ENCODE peak calls at places on chromosome 12, in nine cellular contexts. C is caudate nucleus; L is putamen; I is NCI-H2107; P is SIG-M5; K is activated naive CD8-positive, alpha-beta T cell treated with anti-CD3 and anti-CD28 coated beads, Interleukin-2, amount 10 ng/mL, durations not matched to agents 7 days and 5 days; Q is left ventricle myocardium inferior; S is activated CD4-positive, alpha-beta T cell treated with anti-CD3 and anti-CD28 coated beads, Interleukin-2, amount 50 U/mL, for 1 hour; W is stimulated activated effector memory CD8-positive, alpha-beta T cell treated with anti-CD3 and anti-CD28 coated beads, Interleukin-12 subunit alpha, Interleukin-12 subunit beta, amount 100 ng/mL, for 72 hours. J is an unnamed sample.

GRCh38 chr12:2773199-2773875 is 21.4 kb upstream of the FKBP4 start:
- DNase-seq in C (no peak), K (no peak), I (no peak), P (no peak), W (no peak), L (no peak), S (no peak), Q (no peak), J (no peak)

GRCh38 chr12:69330475-69331473 is 17.4 kb upstream of the LYZ start:
- DNase-seq in Q (no peak), S (peak), L (no peak), P (no peak), K (peak), C (no peak), W (peak), I (no peak), J (peak)

GRCh38 chr12:58757422-58757821 is 162.9 kb downstream of the LRIG3 start:
- DNase-seq in I (no peak), W (no peak), P (no peak), Q (no peak), S (no peak), C (no peak), K (no peak), L (no peak), J (no peak)

GRCh38 chr12:14841761-14842160 is 1.6 kb downstream of the ART4 start:
- DNase-seq in W (no peak), K (no peak), P (no peak), L (no peak), S (no peak), I (no peak), Q (peak), C (no peak), J (no peak)

GRCh38 chr12:44362947-44363346 is 513.2 kb downstream of the NELL2 start:
- DNase-seq in C (no peak), Q (no peak), K (no peak), P (no peak), I (no peak), W (no peak), S (no peak), L (no peak), J (no peak)

GRCh38 chr12:53966385-53967133 is 6.4 kb upstream of the HOXC11 start:
- DNase-seq in Q (no peak), K (no peak), C (no peak), I (no peak), S (no peak), W (no peak), P (no peak), L (no peak), J (no peak)

GRCh38 chr12:51837286-51837685 is 11.2 kb downstream of the FIGNL2 start:
- DNase-seq in C (no peak), W (no peak), Q (no peak), S (no peak), I (no peak), P (no peak), L (no peak), K (no peak), J (no peak)

GRCh38 chr12:3602488-3602887 is 111.5 kb downstream of the PRMT8 start:
- DNase-seq in L (no peak), Q (no peak), P (no peak), W (no peak), K (no peak), C (no peak), I (no peak), S (no peak), J (no peak)

GRCh38 chr12:79692249-79692619 is 1.5 kb upstream of the PAWR start:
- DNase-seq in K (no peak), Q (no peak), L (no peak), P (no peak), S (no peak), W (no peak), I (no peak), C (no peak), J (no peak)

GRCh38 chr12:131986361-131986760 is 36.6 kb downstream of the EP400 start:
- DNase-seq in P (no peak), C (no peak), K (no peak), W (no peak), L (no peak), Q (no peak), I (no peak), S (no peak), J (no peak)

GRCh38 chr12:72271741-72272661 is at the start of gene TRHDE:
- DNase-seq in P (no peak), S (no peak), I (no peak), K (no peak), C (no peak), L (peak), W (no peak), Q (no peak), J (peak)

GRCh38 chr12:94710933-94711332 is 60.6 kb upstream of the TMCC3 start:
- DNase-seq in C (no peak), Q (no peak), L (no peak), K (no peak), P (no peak), S (peak), W (no peak), I (no peak), J (no peak)

GRCh38 chr12:12606793-12607589 is 4.7 kb upstream of the CREBL2 start:
- DNase-seq in I (no peak), W (no peak), L (peak), C (no peak), P (no peak), Q (no peak), S (no peak), K (no peak), J (no peak)

GRCh38 chr12:47551426-47551851 is 154.4 kb downstream of the RPAP3 start:
- DNase-seq in K (no peak), I (no peak), L (no peak), P (no peak), W (no peak), S (no peak), C (no peak), Q (no peak), J (no peak)

GRCh38 chr12:47721431-47721973 is 3.8 kb downstream of the ENDOU start:
- DNase-seq in P (no peak), S (no peak), K (no peak), L (no peak), I (no peak), C (no peak), Q (no peak), W (peak), J (no peak)

GRCh38 chr12:64609543-64610091 is 678 bp upstream of the RASSF3 start:
- DNase-seq in C (no peak), I (no peak), P (no peak), S (no peak), L (no peak), Q (no peak), W (no peak), K (no peak), J (no peak)

GRCh38 chr12:106551410-106551809 is 31.4 kb upstream of the RFX4 start:
- DNase-seq in L (no peak), K (no peak), S (no peak), Q (no peak), W (no peak), I (no peak), C (no peak), P (no peak), J (no peak)

GRCh38 chr12:12358528-12358927 is 1.6 kb downstream of the BORCS5 start:
- DNase-seq in P (no peak), K (no peak), Q (no peak), W (no peak), I (no peak), L (no peak), C (no peak), S (no peak), J (no peak)

GRCh38 chr12:11862794-11863193 is 207.9 kb upstream of the BCL2L14 start:
- DNase-seq in L (no peak), P (no peak), C (no peak), I (no peak), W (no peak), S (no peak), Q (no peak), K (no peak), J (no peak)

GRCh38 chr12:101599311-101599710 is 4.5 kb downstream of the MYBPC1 start:
- DNase-seq in P (no peak), K (no peak), Q (no peak), L (no peak), S (no peak), I (no peak), W (no peak), C (no peak), J (no peak)

GRCh38 chr12:111268738-111269572 is 99.9 kb downstream of the PHETA1 start:
- DNase-seq in S (no peak), Q (no peak), W (peak), L (no peak), I (no peak), K (no peak), C (no peak), P (no peak), J (no peak)

GRCh38 chr12:5806376-5807089 is 138.5 kb downstream of the ANO2 start:
- DNase-seq in W (no peak), S (no peak), P (no peak), Q (no peak), C (no peak), K (no peak), I (no peak), L (no peak), J (no peak)

GRCh38 chr12:58502857-58503256 is 417.4 kb downstream of the LRIG3 start:
- DNase-seq in L (no peak), C (no peak), W (no peak), I (no peak), Q (no peak), S (no peak), K (no peak), P (no peak), J (no peak)

GRCh38 chr12:110074089-110074488 is 25.8 kb upstream of the C12orf76 start:
- DNase-seq in P (no peak), C (no peak), Q (no peak), K (no peak), I (no peak), L (peak), S (no peak), W (no peak), J (no peak)

GRCh38 chr12:71057330-71057729 is 100.5 kb downstream of the TSPAN8 start:
- DNase-seq in C (no peak), L (no peak), S (no peak), K (no peak), Q (no peak), W (no peak), P (no peak), I (no peak), J (no peak)

GRCh38 chr12:32116897-32117296 is 10.2 kb downstream of the BICD1 start:
- DNase-seq in I (no peak), C (no peak), S (no peak), P (no peak), W (no peak), L (no peak), K (no peak), Q (no peak), J (no peak)

GRCh38 chr12:5003025-5003666 is 40.5 kb upstream of the KCNA5 start:
- DNase-seq in K (peak), Q (peak), L (peak), W (peak), C (peak), P (no peak), I (peak), S (peak), J (peak)

GRCh38 chr12:114479831-114480230 is 73.9 kb upstream of the TBX5 start:
- DNase-seq in I (no peak), L (no peak), P (no peak), W (no peak), Q (no peak), K (no peak), C (no peak), S (no peak), J (no peak)

GRCh38 chr12:92178340-92178739 is 32.7 kb upstream of the BTG1 start:
- DNase-seq in L (no peak), P (no peak), W (no peak), C (no peak), I (no peak), Q (no peak), S (no peak), K (no peak), J (no peak)

GRCh38 chr12:46468159-46468558 is 95.6 kb upstream of the SLC38A2 start:
- DNase-seq in K (no peak), L (no peak), S (no peak), Q (peak), I (no peak), P (no peak), C (no peak), W (no peak), J (no peak)

GRCh38 chr12:28568083-28568482 is 377.8 kb downstream of the CCDC91 start:
- DNase-seq in L (no peak), W (no peak), P (no peak), Q (no peak), K (no peak), I (no peak), S (no peak), C (no peak), J (no peak)

GRCh38 chr12:122094735-122095561 is 16.4 kb downstream of the MLXIP start:
- DNase-seq in Q (no peak), W (no peak), P (no peak), S (no peak), K (no peak), L (no peak), I (no peak), C (no peak), J (no peak)

GRCh38 chr12:55842681-55843429 is at the start of gene MMP19:
- DNase-seq in K (no peak), C (no peak), P (no peak), S (no peak), W (no peak), I (no peak), Q (no peak), L (no peak), J (no peak)

GRCh38 chr12:118187746-118188390 is 51.9 kb downstream of the PEBP1 start:
- DNase-seq in W (no peak), P (no peak), I (no peak), L (no peak), Q (no peak), K (no peak), S (no peak), C (no peak), J (no peak)

GRCh38 chr12:56591111-56591510 is 39.0 kb downstream of the BAZ2A start:
- DNase-seq in L (no peak), I (peak), C (no peak), S (no peak), W (no peak), Q (no peak), P (no peak), K (no peak), J (no peak)

GRCh38 chr12:51820721-51821422 is 27.6 kb downstream of the FIGNL2 start:
- DNase-seq in I (peak), Q (peak), P (no peak), K (peak), W (peak), C (peak), L (peak), S (peak), J (no peak)

GRCh38 chr12:12877789-12878455 is 13.4 kb upstream of the GPRC5A start:
- DNase-seq in S (no peak), L (no peak), C (no peak), K (no peak), P (no peak), W (no peak), Q (no peak), I (no peak), J (no peak)

J was measured in GM12892.